ENCODE peak calls at places on chromosome 6, in eight cellular contexts. L is coronary artery; F is CD4-positive, alpha-beta T cell; X is epithelial cell of esophagus; M is RPMI7951; U is T-helper 9 cell; O is stimulated activated CD4-positive, alpha-beta T cell treated with anti-CD3 and anti-CD28 coated beads, Interleukin-12 subunit alpha, Interleukin-12 subunit beta, amount 100 ng/mL, for 48 hours; Q is frontal cortex. E is an unnamed sample.

GRCh38 chr6:43951756-43952675 is 175.2 kb downstream of the MRPL14 start:
- DNase-seq in L (peak), F (no peak), X (no peak), M (peak), U (no peak), O (no peak), Q (no peak), E (no peak)

GRCh38 chr6:22596011-22596410 is 26.6 kb downstream of the HDGFL1 start:
- DNase-seq in L (no peak), F (no peak), X (peak), M (no peak), U (no peak), O (no peak), Q (no peak), E (no peak)

GRCh38 chr6:72245565-72245964 is 359.2 kb downstream of the RIMS1 start:
- DNase-seq in L (no peak), F (no peak), X (peak), M (no peak), U (no peak), O (no peak), Q (no peak), E (no peak)

GRCh38 chr6:170132011-170132521 is 158.8 kb downstream of the DLL1 start:
- DNase-seq in L (peak), F (no peak), X (no peak), M (no peak), U (no peak), O (no peak), Q (no peak), E (no peak)

GRCh38 chr6:15623282-15624116 is 39.3 kb downstream of the DTNBP1 start:
- DNase-seq in L (no peak), F (no peak), X (peak), M (peak), U (no peak), O (no peak), Q (peak), E (no peak)

GRCh38 chr6:159871241-159871640 is 19.5 kb upstream of the MAS1 start:
- DNase-seq in L (no peak), F (no peak), X (no peak), M (no peak), U (no peak), O (no peak), Q (no peak), E (no peak)

GRCh38 chr6:143765422-143766184 is 77.5 kb upstream of the LTV1 start:
- DNase-seq in L (no peak), F (no peak), X (no peak), M (no peak), U (no peak), O (no peak), Q (no peak), E (no peak)

GRCh38 chr6:109628158-109629000 is 62.6 kb downstream of the AK9 start:
- DNase-seq in L (no peak), F (no peak), X (no peak), M (no peak), U (no peak), O (no peak), Q (no peak), E (no peak)

GRCh38 chr6:117498159-117498558 is 15.7 kb downstream of the DCBLD1 start:
- DNase-seq in L (no peak), F (no peak), X (peak), M (peak), U (no peak), O (no peak), Q (no peak), E (peak)

GRCh38 chr6:34888441-34888820 is 589 bp upstream of the TAF11 start:
- DNase-seq in L (no peak), F (no peak), X (no peak), M (no peak), U (no peak), O (no peak), Q (no peak), E (peak)

GRCh38 chr6:41713161-41713649 is 22.2 kb downstream of the TFEB start:
- DNase-seq in L (no peak), F (no peak), X (peak), M (peak), U (no peak), O (no peak), Q (peak), E (peak)

GRCh38 chr6:127924440-127924839 is 23.6 kb upstream of the THEMIS start:
- DNase-seq in L (no peak), F (no peak), X (peak), M (peak), U (no peak), O (no peak), Q (no peak), E (peak)

GRCh38 chr6:41153451-41153850 is 696 bp downstream of the TREML1 start:
- DNase-seq in L (no peak), F (no peak), X (no peak), M (no peak), U (no peak), O (no peak), Q (no peak), E (no peak)

GRCh38 chr6:121932071-121933009 is 467.1 kb upstream of the HSF2 start:
- DNase-seq in L (no peak), F (no peak), X (no peak), M (peak), U (no peak), O (no peak), Q (no peak), E (peak)